ENCODE peak calls at places on chromosomes 4 and X, in six cellular contexts. U is heart right ventricle, O is brain microvascular endothelial cell, P is spleen, N is lung, S is upper lobe of right lung. D is an unnamed sample.

GRCh38 chrX:140526138-140526537 is 21.3 kb upstream of the SOX3 start:
- DNase-seq in U (no peak), O (no peak), P (no peak), N (no peak), S (no peak), D (no peak)

GRCh38 chr4:28277931-28278330 is 1417.3 kb downstream of the STIM2 start:
- DNase-seq in U (no peak), O (no peak), P (no peak), N (no peak), S (no peak), D (no peak)

GRCh38 chrX:85992811-85993229 is 54.5 kb downstream of the CHM start:
- DNase-seq in U (no peak), O (peak; percentile 8), P (no peak), N (no peak), S (no peak), D (no peak)

GRCh38 chrX:10195425-10195824 is 38.6 kb downstream of the CLCN4 start:
- DNase-seq in U (no peak), O (no peak), P (no peak), N (no peak), S (no peak), D (no peak)

GRCh38 chr4:73211968-73212367 is 46.6 kb downstream of the ANKRD17 start:
- DNase-seq in U (no peak), O (no peak), P (no peak), N (no peak), S (no peak), D (no peak)

GRCh38 chrX:112614640-112615039 is 65.1 kb downstream of the LHFPL1 start:
- DNase-seq in U (no peak), O (no peak), P (no peak), N (no peak), S (no peak), D (no peak)

GRCh38 chrX:100980608-100981497 is 11.3 kb downstream of the ARL13A start:
- DNase-seq in U (peak; percentile 6), O (peak; percentile 73), P (no peak), N (peak; percentile 55), S (peak; percentile 68), D (peak; percentile 85)

GRCh38 chr4:88866862-88867550 is 169.4 kb upstream of the NAP1L5 start:
- DNase-seq in U (no peak), O (peak; percentile 52), P (no peak), N (no peak), S (no peak), D (no peak)

GRCh38 chr4:8046925-8047541 is 107.4 kb upstream of the AFAP1 start:
- DNase-seq in U (no peak), O (no peak), P (no peak), N (no peak), S (no peak), D (no peak)

GRCh38 chr4:100340534-100341364 is 150.5 kb upstream of the DDIT4L start:
- DNase-seq in U (no peak), O (peak; percentile 31), P (no peak), N (no peak), S (no peak), D (no peak)

GRCh38 chr4:161320377-161320776 is 843.4 kb downstream of the FSTL5 start:
- DNase-seq in U (no peak), O (no peak), P (no peak), N (no peak), S (no peak), D (peak; percentile 19)

GRCh38 chr4:86498560-86499166 is 95.5 kb upstream of the PTPN13 start:
- DNase-seq in U (no peak), O (peak; percentile 53), P (no peak), N (no peak), S (no peak), D (peak; percentile 8)

GRCh38 chr4:40967550-40967949 is 217.8 kb downstream of the NSUN7 start:
- DNase-seq in U (no peak), O (no peak), P (no peak), N (no peak), S (no peak), D (no peak)

DNA sequence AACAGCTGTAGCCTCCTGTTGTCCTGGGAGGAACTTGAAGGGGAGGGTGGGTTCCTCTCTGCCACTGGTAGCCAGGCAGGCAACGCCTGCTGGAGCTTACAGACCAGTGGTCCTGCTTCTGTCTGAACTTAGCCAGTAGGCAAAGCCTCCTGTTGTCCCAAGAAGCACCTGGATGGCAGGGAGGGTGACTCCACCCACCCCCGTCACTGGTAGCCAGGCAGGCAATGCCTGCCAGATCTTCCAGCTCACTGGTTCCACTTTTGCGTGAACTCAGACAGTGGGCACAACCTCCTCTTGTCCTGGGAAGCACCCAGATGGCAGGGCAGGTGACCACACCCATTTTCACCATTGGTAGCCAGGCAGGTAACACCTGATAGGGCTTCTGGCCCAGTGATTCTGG is 203.5 kb upstream of the DIPK2B start:
- DNase-seq in U (no peak), O (no peak), P (no peak), N (no peak), S (no peak), D (no peak)
- TF ChIP-seq CTCF in U (no peak), O (no peak), P (no peak), N (no peak), S (no peak), D (no peak)

DNA sequence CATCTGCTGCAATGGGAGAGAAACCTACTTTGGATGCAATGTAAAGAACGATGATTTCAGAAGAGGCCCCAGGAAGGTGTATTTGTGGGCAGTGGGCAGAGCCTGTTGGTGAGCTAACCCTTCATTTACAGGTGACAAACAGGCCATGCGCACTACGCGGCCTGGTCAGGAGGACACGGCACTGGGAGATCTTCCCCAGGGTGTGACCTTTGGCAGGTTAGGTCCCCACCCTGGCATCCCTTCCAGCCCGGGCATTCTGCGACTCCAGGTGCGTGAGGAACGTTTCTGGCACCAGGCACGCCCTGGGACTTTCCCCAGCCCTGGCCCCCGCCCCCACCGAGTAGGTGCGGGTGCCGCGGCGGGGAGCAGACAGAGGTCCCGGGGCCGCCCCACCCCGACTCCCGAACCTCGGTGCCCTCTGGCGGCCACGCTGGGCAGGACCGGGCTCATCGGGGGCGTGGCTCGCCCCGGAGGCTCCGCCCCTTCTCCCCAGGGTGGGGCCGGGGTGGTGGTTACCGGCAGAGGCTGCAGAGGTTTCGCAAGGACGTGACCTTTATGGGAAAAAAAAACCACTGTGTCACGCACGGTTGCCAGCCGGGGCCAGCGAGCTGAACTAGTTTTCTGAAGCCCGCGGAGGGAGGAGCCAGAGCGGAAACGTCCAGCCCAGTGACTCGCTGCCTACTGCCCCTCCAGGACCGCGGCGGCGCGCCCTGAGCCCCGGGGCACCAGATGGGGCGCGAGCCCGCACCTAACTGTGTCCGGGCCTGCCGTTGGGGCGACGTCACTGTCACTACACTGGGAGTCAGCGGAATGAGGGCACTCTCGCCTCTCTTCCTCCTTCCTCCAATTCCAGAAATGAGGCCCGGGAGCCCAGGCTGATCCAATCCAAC is 5.0 kb upstream of the NYX start:
- DNase-seq in U (peak; percentile 83), O (peak; percentile 34), P (peak; percentile 96), N (peak; percentile 87), S (peak; percentile 93), D (peak; percentile 92)
- TF ChIP-seq CTCF in U (peak; percentile 65), O (peak; percentile 55), P (peak; percentile 91), N (peak; percentile 12), S (peak; percentile 66), D (peak; percentile 40)

DNA sequence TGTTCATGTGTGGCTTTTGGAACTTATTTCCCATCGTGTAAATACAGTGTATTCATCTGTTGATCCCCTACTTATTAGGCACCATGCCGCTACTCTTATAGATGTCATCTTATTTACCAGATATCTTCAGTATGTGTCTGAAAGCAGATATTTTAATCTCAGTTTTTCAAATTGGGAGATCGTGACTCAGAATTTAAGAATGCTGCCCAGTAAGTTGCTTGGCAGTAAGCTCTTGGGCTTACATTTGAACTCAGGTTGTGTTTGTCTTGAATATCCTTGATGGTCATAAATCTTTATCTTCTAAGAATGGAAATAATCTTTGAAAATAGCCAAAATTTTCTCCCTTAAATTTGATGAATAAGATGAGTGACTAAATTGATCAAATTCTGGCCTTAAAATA is 45.9 kb upstream of the RPA4 start:
- DNase-seq in U (no peak), O (no peak), P (no peak), N (no peak), S (no peak), D (peak; percentile 19)
- TF ChIP-seq CTCF in U (no peak), O (no peak), P (no peak), N (no peak), S (no peak), D (no peak)

DNA sequence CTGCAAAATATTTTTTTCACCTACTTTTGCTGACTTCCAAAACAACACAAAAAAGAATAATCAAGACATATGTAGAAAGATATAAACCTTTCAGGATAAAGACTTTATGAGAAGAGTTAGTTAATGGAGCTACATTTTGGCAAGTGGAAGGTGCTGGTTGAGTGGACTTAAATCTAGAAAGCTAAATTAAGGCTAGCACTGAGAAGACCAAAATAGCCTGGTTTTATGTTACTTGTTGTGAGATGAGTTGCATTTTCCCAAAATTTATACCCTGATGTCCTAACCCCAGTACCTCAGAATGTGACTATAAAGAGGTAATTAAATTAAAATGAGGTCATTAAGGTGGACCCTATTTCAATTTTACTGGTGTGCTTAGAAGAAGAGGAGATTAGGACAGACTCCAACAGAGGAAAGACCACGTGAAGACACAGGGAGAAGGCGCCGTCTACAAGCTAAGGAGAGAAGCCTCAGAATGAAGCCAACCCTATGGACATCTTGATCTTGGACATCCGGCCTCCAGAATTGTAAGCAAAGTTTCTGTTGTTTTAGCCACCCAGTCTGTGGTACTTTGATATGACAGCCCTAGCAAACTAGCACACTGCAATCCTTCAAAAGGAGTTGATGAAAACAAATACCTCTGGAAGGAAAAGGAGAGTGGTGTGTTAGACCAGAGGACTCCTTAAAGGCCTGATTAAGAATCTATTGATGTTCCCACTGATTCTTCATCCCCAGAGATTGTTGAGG is 67.4 kb downstream of the FGFBP1 start:
- DNase-seq in U (no peak), O (no peak), P (no peak), N (no peak), S (no peak), D (no peak)
- TF ChIP-seq CTCF in U (no peak), O (no peak), P (no peak), N (no peak), S (no peak), D (no peak)

D was measured in Calu3.